ENCODE peak calls at places on chromosome 22, in five cellular contexts. I, B, X, O and H are unnamed samples.

GRCh38 chr22:39463931-39464390 is 7.1 kb downstream of the MGAT3 start:
- DNase-seq in I (no peak), B (no peak), X (no peak), O (no peak), H (no peak)

GRCh38 chr22:37336474-37337028 is 54.2 kb downstream of the CYTH4 start:
- DNase-seq in I (peak), B (peak), X (no peak), O (no peak), H (no peak)

GRCh38 chr22:20577549-20577975 is 70.2 kb downstream of the MED15 start:
- DNase-seq in I (no peak), B (peak), X (no peak), O (no peak), H (no peak)

GRCh38 chr22:38316340-38317236 is 645 bp downstream of the CSNK1E start:
- DNase-seq in I (peak), B (peak), X (peak), O (peak), H (peak)

GRCh38 chr22:31106651-31107205 is 640 bp downstream of the SELENOM start:
- DNase-seq in I (no peak), B (no peak), X (no peak), O (no peak), H (no peak)

GRCh38 chr22:20781272-20781990 is 7.5 kb downstream of the SERPIND1 start:
- DNase-seq in I (no peak), B (no peak), X (no peak), O (no peak), H (no peak)

GRCh38 chr22:19807914-19808872 is 46.5 kb downstream of the GNB1L start:
- DNase-seq in I (no peak), B (no peak), X (no peak), O (no peak), H (peak)

GRCh38 chr22:47221840-47222615 is 459.6 kb downstream of the TBC1D22A start:
- DNase-seq in I (no peak), B (no peak), X (no peak), O (no peak), H (no peak)

GRCh38 chr22:41480397-41480735 is 11.4 kb downstream of the ACO2 start:
- DNase-seq in I (no peak), B (no peak), X (no peak), O (no peak), H (no peak)

GRCh38 chr22:35315855-35316745 is 16.4 kb downstream of the TOM1 start:
- DNase-seq in I (peak), B (peak), X (peak), O (no peak), H (peak)